ENCODE peak calls at places on chromosomes 6 and 20, in six cellular contexts. One of them, this sample, is unnamed. For H3K36me3, the result is how much of the 10 kb centered on the place peaks cover.

GRCh38 chr6:163423696-163424095 is 9.2 kb downstream of the QKI start:
- DNase-seq in uterus: no peak
- DNase-seq in CD4-positive, CD25-positive, alpha-beta regulatory T cell: no peak
- DNase-seq in tibial nerve: no peak
- DNase-seq in PC-3: no peak
- DNase-seq in cardiac muscle cell: no peak
- DNase-seq in this sample: no peak

GRCh38 chr6:111521497-111522275 is 38.7 kb upstream of the REV3L start:
- DNase-seq in CD4-positive, CD25-positive, alpha-beta regulatory T cell: no peak
- DNase-seq in tibial nerve: no peak
- DNase-seq in uterus: no peak
- DNase-seq in PC-3: no peak
- DNase-seq in cardiac muscle cell: no peak
- DNase-seq in this sample: no peak

GRCh38 chr6:73394577-73395354 is at the start of gene DDX43:
- DNase-seq in cardiac muscle cell: no peak
- DNase-seq in uterus: peak
- DNase-seq in tibial nerve: peak
- DNase-seq in PC-3: no peak
- DNase-seq in CD4-positive, CD25-positive, alpha-beta regulatory T cell: peak
- DNase-seq in this sample: peak

GRCh38 chr6:1316482-1317220 is 4.8 kb downstream of the FOXQ1 start:
- DNase-seq in cardiac muscle cell: peak
- DNase-seq in PC-3: peak
- DNase-seq in uterus: no peak
- DNase-seq in CD4-positive, CD25-positive, alpha-beta regulatory T cell: no peak
- DNase-seq in tibial nerve: no peak
- DNase-seq in this sample: no peak

GRCh38 chr6:138517635-138518034 is 18.3 kb upstream of the NHSL1 start:
- DNase-seq in CD4-positive, CD25-positive, alpha-beta regulatory T cell: peak
- DNase-seq in uterus: peak
- DNase-seq in tibial nerve: no peak
- DNase-seq in cardiac muscle cell: no peak
- DNase-seq in PC-3: peak
- DNase-seq in this sample: peak

GRCh38 chr6:62150048-62150663 is 135.9 kb downstream of the KHDRBS2 start:
- DNase-seq in cardiac muscle cell: peak
- DNase-seq in PC-3: peak
- DNase-seq in uterus: no peak
- DNase-seq in CD4-positive, CD25-positive, alpha-beta regulatory T cell: no peak
- DNase-seq in tibial nerve: no peak
- DNase-seq in this sample: peak

GRCh38 chr6:109498049-109498448 is 15.0 kb upstream of the ZBTB24 start:
- DNase-seq in tibial nerve: no peak
- DNase-seq in PC-3: no peak
- DNase-seq in CD4-positive, CD25-positive, alpha-beta regulatory T cell: no peak
- DNase-seq in cardiac muscle cell: no peak
- DNase-seq in uterus: no peak
- DNase-seq in this sample: no peak

GRCh38 chr20:54167909-54168872 is 5.6 kb downstream of the CYP24A1 start:
- DNase-seq in CD4-positive, CD25-positive, alpha-beta regulatory T cell: no peak
- DNase-seq in cardiac muscle cell: no peak
- DNase-seq in tibial nerve: no peak
- DNase-seq in uterus: no peak
- DNase-seq in PC-3: peak
- DNase-seq in this sample: peak

GRCh38 chr6:146433881-146434741 is 109.5 kb upstream of the RAB32 start:
- DNase-seq in cardiac muscle cell: peak
- DNase-seq in uterus: no peak
- DNase-seq in PC-3: no peak
- DNase-seq in CD4-positive, CD25-positive, alpha-beta regulatory T cell: no peak
- DNase-seq in tibial nerve: no peak
- DNase-seq in this sample: peak

GRCh38 chr20:52105045-52105572 is 86.5 kb downstream of the ZFP64 start:
- DNase-seq in uterus: no peak
- DNase-seq in tibial nerve: no peak
- DNase-seq in CD4-positive, CD25-positive, alpha-beta regulatory T cell: no peak
- DNase-seq in PC-3: no peak
- DNase-seq in cardiac muscle cell: peak
- DNase-seq in this sample: no peak

GRCh38 chr6:138468320-138469015 is 30.8 kb downstream of the NHSL1 start:
- DNase-seq in tibial nerve: no peak
- DNase-seq in PC-3: peak
- DNase-seq in cardiac muscle cell: no peak
- DNase-seq in uterus: no peak
- DNase-seq in CD4-positive, CD25-positive, alpha-beta regulatory T cell: no peak
- DNase-seq in this sample: peak

GRCh38 chr6:131654326-131654725 is 17.2 kb downstream of the ENPP3 start:
- DNase-seq in uterus: no peak
- DNase-seq in cardiac muscle cell: no peak
- DNase-seq in CD4-positive, CD25-positive, alpha-beta regulatory T cell: no peak
- DNase-seq in PC-3: peak
- DNase-seq in tibial nerve: no peak
- DNase-seq in this sample: peak

GRCh38 chr20:56924976-56925695 is 296.0 kb downstream of the TFAP2C start:
- DNase-seq in PC-3: no peak
- DNase-seq in cardiac muscle cell: peak
- DNase-seq in tibial nerve: no peak
- DNase-seq in uterus: no peak
- DNase-seq in CD4-positive, CD25-positive, alpha-beta regulatory T cell: no peak
- DNase-seq in this sample: no peak

GRCh38 chr6:151690303-151690702 is 117.2 kb upstream of the ESR1 start:
- DNase-seq in CD4-positive, CD25-positive, alpha-beta regulatory T cell: peak
- DNase-seq in uterus: no peak
- DNase-seq in tibial nerve: no peak
- DNase-seq in cardiac muscle cell: no peak
- DNase-seq in PC-3: peak
- DNase-seq in this sample: no peak

GRCh38 chr20:50108571-50109235 is 4.2 kb downstream of the UBE2V1 start:
- DNase-seq in uterus: no peak
- DNase-seq in cardiac muscle cell: no peak
- DNase-seq in tibial nerve: no peak
- DNase-seq in PC-3: peak
- DNase-seq in CD4-positive, CD25-positive, alpha-beta regulatory T cell: no peak
- DNase-seq in this sample: peak

GRCh38 chr20:50111829-50112495 is 988 bp downstream of the UBE2V1 start:
- DNase-seq in CD4-positive, CD25-positive, alpha-beta regulatory T cell: no peak
- DNase-seq in PC-3: no peak
- DNase-seq in cardiac muscle cell: no peak
- DNase-seq in tibial nerve: no peak
- DNase-seq in uterus: no peak
- DNase-seq in this sample: no peak

GRCh38 chr20:50112512-50113419 is at the start of gene UBE2V1:
- DNase-seq in CD4-positive, CD25-positive, alpha-beta regulatory T cell: peak
- DNase-seq in PC-3: peak
- DNase-seq in cardiac muscle cell: peak
- DNase-seq in uterus: peak
- DNase-seq in tibial nerve: peak
- DNase-seq in this sample: peak

GRCh38 chr20:50111120-50111828 is 1.7 kb downstream of the UBE2V1 start:
- DNase-seq in tibial nerve: no peak
- DNase-seq in CD4-positive, CD25-positive, alpha-beta regulatory T cell: no peak
- DNase-seq in uterus: no peak
- DNase-seq in cardiac muscle cell: no peak
- DNase-seq in PC-3: peak
- DNase-seq in this sample: peak

GRCh38 chr20:50110141-50111047 is 2.6 kb downstream of the UBE2V1 start:
- DNase-seq in PC-3: peak
- DNase-seq in cardiac muscle cell: no peak
- DNase-seq in uterus: no peak
- DNase-seq in CD4-positive, CD25-positive, alpha-beta regulatory T cell: peak
- DNase-seq in tibial nerve: no peak
- DNase-seq in this sample: peak
- H3K4me3 ChIP-seq in PC-3: peak
- H3K4me3 ChIP-seq in cardiac muscle cell: no peak
- H3K4me3 ChIP-seq in uterus: no peak
- H3K4me3 ChIP-seq in CD4-positive, CD25-positive, alpha-beta regulatory T cell: peak
- H3K4me3 ChIP-seq in tibial nerve: no peak
- H3K4me3 ChIP-seq in this sample: no peak

DNA sequence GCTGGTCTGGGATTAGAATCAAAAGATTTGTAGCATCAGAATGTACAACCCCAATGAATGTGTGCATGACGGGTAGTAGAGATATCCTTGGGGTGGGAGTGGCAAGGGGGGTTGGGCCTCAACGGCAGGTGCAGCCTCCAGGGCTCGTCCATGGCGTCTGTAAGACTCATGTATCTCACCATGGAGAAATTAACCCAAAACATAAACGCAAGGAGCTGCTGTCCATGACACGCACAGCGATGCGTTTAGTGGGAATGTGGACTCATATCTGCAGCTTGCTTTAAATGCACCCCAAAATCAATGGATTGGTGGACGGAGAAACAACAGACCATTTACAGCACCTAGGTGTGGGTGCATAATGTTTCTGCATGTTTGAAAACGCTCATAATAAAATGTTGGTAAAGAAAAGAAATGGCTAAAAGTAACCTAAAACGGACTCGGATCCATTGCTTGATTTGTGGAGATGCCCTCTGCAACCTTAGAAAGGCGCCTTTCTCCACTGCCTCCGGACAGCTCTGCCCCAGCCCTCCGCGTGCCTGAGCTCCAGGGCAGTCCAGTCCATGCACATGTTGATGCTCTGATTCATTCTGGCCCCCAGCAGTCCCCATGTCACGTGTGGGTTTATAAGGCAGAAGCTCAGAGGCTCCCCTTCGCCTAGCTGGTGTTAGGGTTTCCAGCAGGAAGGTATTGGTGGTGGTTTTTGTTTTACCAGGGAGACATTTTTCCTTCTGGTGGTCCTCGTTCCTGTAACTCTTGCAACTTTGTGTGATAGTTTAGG is 24.5 kb downstream of the PYGB start:
- DNase-seq in uterus: no peak
- DNase-seq in PC-3: no peak
- DNase-seq in cardiac muscle cell: no peak
- DNase-seq in tibial nerve: no peak
- DNase-seq in CD4-positive, CD25-positive, alpha-beta regulatory T cell: no peak
- DNase-seq in this sample: no peak
- H3K36me3 ChIP-seq in uterus: under half
- H3K36me3 ChIP-seq in PC-3: half or more
- H3K36me3 ChIP-seq in cardiac muscle cell: under half
- H3K36me3 ChIP-seq in tibial nerve: half or more
- H3K36me3 ChIP-seq in CD4-positive, CD25-positive, alpha-beta regulatory T cell: half or more
- H3K36me3 ChIP-seq in this sample: half or more

GRCh38 chr6:77461796-77462195 is 1.5 kb downstream of the HTR1B start:
- DNase-seq in tibial nerve: no peak
- DNase-seq in CD4-positive, CD25-positive, alpha-beta regulatory T cell: no peak
- DNase-seq in uterus: no peak
- DNase-seq in PC-3: no peak
- DNase-seq in cardiac muscle cell: peak
- DNase-seq in this sample: no peak

GRCh38 chr6:77462359-77463307 is 658 bp downstream of the HTR1B start:
- DNase-seq in uterus: no peak
- DNase-seq in CD4-positive, CD25-positive, alpha-beta regulatory T cell: no peak
- DNase-seq in tibial nerve: no peak
- DNase-seq in cardiac muscle cell: peak
- DNase-seq in PC-3: no peak
- DNase-seq in this sample: no peak

GRCh38 chr6:77463881-77464867 is 883 bp upstream of the HTR1B start:
- DNase-seq in PC-3: no peak
- DNase-seq in tibial nerve: no peak
- DNase-seq in uterus: no peak
- DNase-seq in cardiac muscle cell: peak
- DNase-seq in CD4-positive, CD25-positive, alpha-beta regulatory T cell: no peak
- DNase-seq in this sample: no peak

GRCh38 chr6:77466055-77467028 is 3.1 kb upstream of the HTR1B start:
- DNase-seq in uterus: peak
- DNase-seq in cardiac muscle cell: peak
- DNase-seq in tibial nerve: no peak
- DNase-seq in CD4-positive, CD25-positive, alpha-beta regulatory T cell: peak
- DNase-seq in PC-3: peak
- DNase-seq in this sample: peak

DNA sequence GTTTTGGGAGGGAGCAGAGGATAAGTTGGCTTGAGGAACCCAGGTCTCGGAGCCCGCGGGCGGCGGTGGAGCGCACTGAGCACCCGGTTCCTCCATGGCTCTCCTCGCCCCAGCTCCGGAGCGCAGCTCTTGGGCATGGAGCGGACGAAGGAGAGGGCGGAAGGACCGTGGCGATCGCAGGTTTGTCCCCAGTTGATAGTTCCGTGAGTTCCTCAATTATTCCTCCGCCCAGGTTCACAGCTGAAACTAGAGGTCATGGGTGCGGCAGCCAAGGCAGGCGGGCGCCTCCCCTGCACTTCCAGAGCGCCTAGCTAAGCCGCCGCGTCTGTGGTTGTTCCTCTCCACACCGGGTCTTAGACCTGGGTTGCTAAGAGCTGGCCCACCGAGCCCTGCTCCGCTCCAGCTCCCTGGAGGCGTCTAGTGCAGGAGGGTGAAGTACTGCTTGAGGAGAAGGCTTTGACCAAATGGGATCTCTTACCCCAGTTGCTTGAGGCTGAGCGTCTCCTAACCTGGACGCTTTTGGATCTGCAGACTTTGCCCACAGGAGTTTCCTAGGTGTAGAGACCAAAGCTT is at the start of gene HTR1B:
- DNase-seq in CD4-positive, CD25-positive, alpha-beta regulatory T cell: no peak
- DNase-seq in cardiac muscle cell: peak
- DNase-seq in tibial nerve: no peak
- DNase-seq in uterus: no peak
- DNase-seq in PC-3: no peak
- DNase-seq in this sample: no peak
- H3K4me3 ChIP-seq in CD4-positive, CD25-positive, alpha-beta regulatory T cell: no peak
- H3K4me3 ChIP-seq in cardiac muscle cell: peak
- H3K4me3 ChIP-seq in tibial nerve: peak
- H3K4me3 ChIP-seq in uterus: peak
- H3K4me3 ChIP-seq in PC-3: no peak
- H3K4me3 ChIP-seq in this sample: peak

DNA sequence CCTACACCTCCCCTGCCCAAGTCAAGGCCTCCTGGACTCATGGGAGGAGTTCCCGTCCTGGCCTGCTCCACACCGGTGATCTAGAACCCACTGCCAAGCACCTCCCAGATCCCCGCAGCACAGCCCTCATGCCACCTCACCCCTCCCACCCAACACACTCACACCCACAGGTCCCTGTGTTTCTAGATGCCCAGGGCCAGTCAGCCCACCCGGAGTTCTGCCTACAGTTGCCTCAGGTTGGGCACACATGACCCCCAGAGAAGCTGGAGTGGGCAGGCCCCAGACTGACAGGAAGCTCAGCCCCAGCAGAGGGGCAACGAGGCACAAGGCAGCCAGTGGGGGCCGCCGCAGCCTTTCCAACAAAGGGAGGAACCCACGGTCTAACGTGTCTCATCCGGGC is 29.6 kb downstream of the RRBP1 start:
- DNase-seq in cardiac muscle cell: no peak
- DNase-seq in tibial nerve: no peak
- DNase-seq in CD4-positive, CD25-positive, alpha-beta regulatory T cell: no peak
- DNase-seq in PC-3: no peak
- DNase-seq in uterus: peak
- DNase-seq in this sample: no peak
- H3K36me3 ChIP-seq in cardiac muscle cell: under half
- H3K36me3 ChIP-seq in tibial nerve: under half
- H3K36me3 ChIP-seq in CD4-positive, CD25-positive, alpha-beta regulatory T cell: under half
- H3K36me3 ChIP-seq in PC-3: under half
- H3K36me3 ChIP-seq in uterus: under half
- H3K36me3 ChIP-seq in this sample: under half